ENCODE peak calls at places on chromosomes 16 and 17, in four cellular contexts. P is DND-41, Y is glutamatergic neuron, H is astrocyte of the spinal cord. S is an unnamed sample.

GRCh38 chr17:7280519-7281073 is 922 bp upstream of the SLC2A4 start:
- DNase-seq in P (peak), Y (peak), H (peak), S (peak)

GRCh38 chr16:27214084-27214961 is 11.0 kb downstream of the KDM8 start:
- DNase-seq in P (no peak), Y (no peak), H (no peak), S (no peak)

GRCh38 chr17:50339381-50339780 is 6.5 kb upstream of the XYLT2 start:
- DNase-seq in P (no peak), Y (no peak), H (no peak), S (no peak)

GRCh38 chr17:52383493-52384100 is 225.1 kb upstream of the CA10 start:
- DNase-seq in P (peak), Y (peak), H (peak), S (peak)

GRCh38 chr16:16101585-16101984 is 121.7 kb downstream of the ABCC6 start:
- DNase-seq in P (no peak), Y (no peak), H (no peak), S (no peak)

GRCh38 chr17:64387545-64388171 is 3.0 kb downstream of the PECAM1 start:
- DNase-seq in P (no peak), Y (no peak), H (no peak), S (no peak)

GRCh38 chr16:23987443-23987842 is 151.7 kb downstream of the PRKCB start:
- DNase-seq in P (no peak), Y (no peak), H (no peak), S (no peak)

GRCh38 chr16:77273815-77274214 is 74.6 kb downstream of the SYCE1L start:
- DNase-seq in P (peak), Y (no peak), H (peak), S (no peak)

DNA sequence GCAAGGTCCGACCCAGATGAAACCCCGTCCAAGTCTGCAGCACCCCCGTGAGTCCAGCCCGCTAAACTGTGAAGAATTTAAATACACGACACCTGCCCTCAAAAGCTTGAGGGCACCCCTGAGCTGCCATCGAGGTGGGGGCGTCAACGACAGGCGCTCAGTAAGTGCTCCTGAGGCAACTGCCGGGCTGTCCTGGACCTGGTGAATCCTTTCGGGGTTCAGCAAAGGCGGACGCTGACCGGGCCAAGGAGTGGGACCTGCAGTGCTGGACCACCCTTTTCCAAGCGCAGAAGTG is 512 bp upstream of the ENDOV start:
- DNase-seq in P (no peak), Y (no peak), H (peak), S (no peak)
- TF ChIP-seq CTCF in P (no peak), Y (no peak), H (no peak), S (no peak)

GRCh38 chr16:89575247-89576172 is at the start of gene CPNE7:
- DNase-seq in P (no peak), Y (no peak), H (peak), S (no peak)

GRCh38 chr16:89573826-89574680 is 1.5 kb upstream of the CPNE7 start:
- DNase-seq in P (no peak), Y (peak), H (no peak), S (no peak)

GRCh38 chr16:89572478-89573205 is 2.9 kb upstream of the CPNE7 start:
- DNase-seq in P (no peak), Y (no peak), H (no peak), S (no peak)

GRCh38 chr16:89576173-89577054 is 856 bp downstream of the CPNE7 start:
- DNase-seq in P (no peak), Y (no peak), H (no peak), S (no peak)

GRCh38 chr16:89574681-89575246 is 794 bp upstream of the CPNE7 start:
- DNase-seq in P (no peak), Y (peak), H (peak), S (peak)
- TF ChIP-seq CTCF in P (no peak), Y (peak), H (peak), S (peak)

DNA sequence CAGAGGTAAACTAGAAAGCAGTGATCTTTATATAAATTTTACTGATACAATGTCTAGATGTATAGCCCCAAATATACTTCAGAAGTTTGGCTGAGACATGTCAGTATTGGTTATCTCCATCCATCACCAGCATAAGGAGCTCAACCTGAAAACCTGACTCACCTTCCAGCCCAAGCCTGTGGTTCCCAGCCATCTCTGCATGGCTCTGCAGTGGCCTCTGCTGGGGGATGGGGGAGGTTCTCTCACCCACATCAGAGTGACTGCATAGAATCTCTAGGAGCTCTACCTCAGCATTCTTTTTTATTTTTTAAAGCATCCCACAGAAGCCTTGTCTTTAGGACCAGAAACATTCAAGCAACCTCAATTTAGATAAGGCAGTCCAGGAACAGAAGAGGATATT is 27.3 kb downstream of the USP7 start:
- DNase-seq in P (peak), Y (peak), H (peak), S (peak)
- TF ChIP-seq CTCF in P (peak), Y (peak), H (peak), S (no peak)

DNA sequence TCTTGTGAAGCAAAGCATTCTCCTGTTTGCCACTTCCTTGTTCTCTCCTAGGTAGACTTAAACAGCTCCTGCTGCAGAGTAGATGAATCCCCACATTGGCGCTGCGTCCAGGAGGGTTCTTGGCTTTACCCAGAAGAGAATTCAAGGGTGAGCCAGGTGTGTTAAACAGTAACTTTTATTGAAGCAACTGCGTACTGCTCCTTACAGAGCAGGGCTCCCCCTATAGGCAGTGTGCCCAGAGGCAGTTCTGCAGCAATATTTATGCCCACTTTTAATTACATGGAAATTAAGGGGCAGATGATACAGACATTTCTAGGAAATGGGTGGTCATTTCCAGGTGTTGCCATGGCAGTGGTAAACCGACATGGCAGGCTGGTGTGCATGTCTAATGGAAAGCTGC is 987.6 kb upstream of the RBFOX1 start:
- DNase-seq in P (no peak), Y (no peak), H (no peak), S (no peak)
- TF ChIP-seq CTCF in P (peak), Y (no peak), H (no peak), S (no peak)

GRCh38 chr16:57994361-57994760 is 6.1 kb downstream of the ZNF319 start:
- DNase-seq in P (no peak), Y (peak), H (no peak), S (no peak)

GRCh38 chr16:57993897-57994296 is 6.6 kb downstream of the ZNF319 start:
- DNase-seq in P (no peak), Y (peak), H (no peak), S (no peak)

GRCh38 chr16:57995721-57996405 is 4.6 kb downstream of the ZNF319 start:
- DNase-seq in P (no peak), Y (peak), H (no peak), S (no peak)

GRCh38 chr16:57993452-57993851 is 7.0 kb downstream of the ZNF319 start:
- DNase-seq in P (no peak), Y (peak), H (no peak), S (no peak)

DNA sequence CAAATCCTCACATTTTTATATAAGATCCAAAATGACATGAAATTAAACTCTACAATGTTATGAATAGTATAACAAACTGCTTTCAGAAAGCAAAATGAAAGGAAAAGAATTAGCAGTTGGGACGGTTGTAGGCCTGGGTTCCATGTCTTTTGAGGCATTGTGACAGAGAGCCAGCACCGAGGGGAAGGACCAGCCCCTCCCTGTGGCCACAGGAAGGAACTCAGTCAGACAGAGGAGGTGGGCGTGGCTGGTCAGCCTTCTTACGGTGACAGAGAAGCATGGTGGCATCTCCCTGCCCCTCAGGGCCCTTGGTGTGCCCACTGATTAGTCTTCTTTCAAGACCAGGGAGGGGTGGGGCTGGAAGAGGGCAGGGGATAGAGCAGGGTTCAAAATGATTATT is 5.7 kb downstream of the ZNF319 start:
- DNase-seq in P (no peak), Y (peak), H (peak), S (peak)
- TF ChIP-seq CTCF in P (peak), Y (peak), H (peak), S (no peak)

DNA sequence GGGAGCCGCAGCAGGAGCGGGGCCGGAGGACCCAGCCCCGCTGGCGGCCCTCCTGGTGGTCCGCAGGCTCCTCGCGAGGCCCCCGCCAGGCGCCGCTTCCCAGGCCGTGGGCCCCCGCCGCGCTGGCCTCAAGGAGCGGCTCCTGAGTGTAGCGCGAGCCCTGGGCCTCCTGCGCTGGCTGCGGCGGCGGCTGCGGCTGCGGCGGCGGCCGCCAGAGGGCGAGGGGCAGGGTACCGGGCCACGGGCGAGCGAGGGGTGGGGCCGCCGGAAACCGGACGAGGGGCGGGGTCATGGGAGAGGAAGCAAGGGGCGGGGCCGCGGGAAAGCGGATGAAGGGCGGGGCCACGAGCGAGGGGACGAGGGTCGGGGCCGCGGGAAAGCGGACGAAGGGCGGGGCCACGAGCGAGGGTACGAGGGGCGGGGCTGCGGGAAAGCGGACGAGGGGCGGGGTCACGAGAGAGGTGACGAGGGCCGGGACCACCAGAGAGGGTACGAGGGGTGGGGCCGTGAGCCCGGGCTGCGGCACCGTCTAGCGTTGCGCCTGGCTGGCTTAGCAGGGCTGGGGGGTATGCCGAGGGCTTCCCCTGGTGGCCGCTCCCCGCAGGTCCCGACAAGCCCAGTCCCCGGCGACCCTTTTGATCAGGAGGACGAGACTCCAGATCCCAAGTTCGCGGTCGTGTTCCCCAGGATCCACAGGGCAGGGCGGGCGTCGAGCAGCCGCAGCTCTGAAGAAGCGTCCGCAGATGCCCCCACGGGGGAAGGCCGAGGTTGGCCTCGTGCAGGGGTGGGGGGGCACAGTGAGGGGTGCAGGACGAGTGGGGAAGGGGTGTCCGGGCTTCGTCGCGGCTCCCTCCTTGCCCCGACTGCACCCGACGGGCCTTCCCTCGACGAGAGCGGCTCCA is 1.7 kb downstream of the MYO15B start:
- DNase-seq in P (peak), Y (peak), H (peak), S (peak)
- TF ChIP-seq CTCF in P (peak), Y (peak), H (peak), S (peak)